ENCODE peak calls at places on chromosome 6, in seven cellular contexts. One of them, this sample, is unnamed.

GRCh38 chr6:75149253-75149652 is 56.6 kb downstream of the COL12A1 start:
- DNase-seq in AG04450: no peak
- DNase-seq in T-cell: no peak
- DNase-seq in mucosa of gallbladder: peak; percentile 13
- DNase-seq in T-helper 9 cell: no peak
- DNase-seq in stimulated activated CD4-positive, alpha-beta T cell treated with anti-CD3 and anti-CD28 coated beads, Interleukin-12 subunit alpha, Interleukin-12 subunit beta, amount 100 ng/mL, for 48 hours: no peak
- DNase-seq in cerebellar cortex: no peak
- DNase-seq in this sample: no peak

GRCh38 chr6:52362443-52363221 is 681 bp downstream of the PAQR8 start:
- DNase-seq in cerebellar cortex: peak; percentile 29
- DNase-seq in AG04450: no peak
- DNase-seq in mucosa of gallbladder: peak; percentile 16
- DNase-seq in stimulated activated CD4-positive, alpha-beta T cell treated with anti-CD3 and anti-CD28 coated beads, Interleukin-12 subunit alpha, Interleukin-12 subunit beta, amount 100 ng/mL, for 48 hours: peak; percentile 29
- DNase-seq in T-cell: peak; percentile 31
- DNase-seq in T-helper 9 cell: peak; percentile 42
- DNase-seq in this sample: peak; percentile 35

GRCh38 chr6:9405369-9405768 is 970.0 kb upstream of the SLC35B3 start:
- DNase-seq in AG04450: peak; percentile 49
- DNase-seq in cerebellar cortex: no peak
- DNase-seq in mucosa of gallbladder: peak; percentile 19
- DNase-seq in stimulated activated CD4-positive, alpha-beta T cell treated with anti-CD3 and anti-CD28 coated beads, Interleukin-12 subunit alpha, Interleukin-12 subunit beta, amount 100 ng/mL, for 48 hours: no peak
- DNase-seq in T-cell: no peak
- DNase-seq in T-helper 9 cell: no peak
- DNase-seq in this sample: no peak

GRCh38 chr6:38570750-38571149 is 69.0 kb downstream of the BTBD9 start:
- DNase-seq in AG04450: no peak
- DNase-seq in T-helper 9 cell: no peak
- DNase-seq in stimulated activated CD4-positive, alpha-beta T cell treated with anti-CD3 and anti-CD28 coated beads, Interleukin-12 subunit alpha, Interleukin-12 subunit beta, amount 100 ng/mL, for 48 hours: no peak
- DNase-seq in cerebellar cortex: peak; percentile 38
- DNase-seq in T-cell: no peak
- DNase-seq in mucosa of gallbladder: no peak
- DNase-seq in this sample: no peak

GRCh38 chr6:10662207-10662606 is 32.2 kb downstream of the C6orf52 start:
- DNase-seq in mucosa of gallbladder: no peak
- DNase-seq in stimulated activated CD4-positive, alpha-beta T cell treated with anti-CD3 and anti-CD28 coated beads, Interleukin-12 subunit alpha, Interleukin-12 subunit beta, amount 100 ng/mL, for 48 hours: no peak
- DNase-seq in AG04450: no peak
- DNase-seq in T-cell: no peak
- DNase-seq in cerebellar cortex: no peak
- DNase-seq in T-helper 9 cell: no peak
- DNase-seq in this sample: no peak

GRCh38 chr6:14612016-14612415 is 494.4 kb downstream of the CD83 start:
- DNase-seq in mucosa of gallbladder: no peak
- DNase-seq in T-helper 9 cell: no peak
- DNase-seq in stimulated activated CD4-positive, alpha-beta T cell treated with anti-CD3 and anti-CD28 coated beads, Interleukin-12 subunit alpha, Interleukin-12 subunit beta, amount 100 ng/mL, for 48 hours: no peak
- DNase-seq in cerebellar cortex: no peak
- DNase-seq in T-cell: no peak
- DNase-seq in AG04450: peak; percentile 15
- DNase-seq in this sample: no peak

GRCh38 chr6:167781066-167781767 is 45.5 kb upstream of the AFDN start:
- DNase-seq in AG04450: no peak
- DNase-seq in T-cell: no peak
- DNase-seq in mucosa of gallbladder: no peak
- DNase-seq in T-helper 9 cell: no peak
- DNase-seq in stimulated activated CD4-positive, alpha-beta T cell treated with anti-CD3 and anti-CD28 coated beads, Interleukin-12 subunit alpha, Interleukin-12 subunit beta, amount 100 ng/mL, for 48 hours: no peak
- DNase-seq in cerebellar cortex: no peak
- DNase-seq in this sample: no peak

GRCh38 chr6:108989700-108990099 is 104.9 kb downstream of the SESN1 start:
- DNase-seq in T-cell: no peak
- DNase-seq in AG04450: no peak
- DNase-seq in T-helper 9 cell: no peak
- DNase-seq in cerebellar cortex: no peak
- DNase-seq in mucosa of gallbladder: peak; percentile 69
- DNase-seq in stimulated activated CD4-positive, alpha-beta T cell treated with anti-CD3 and anti-CD28 coated beads, Interleukin-12 subunit alpha, Interleukin-12 subunit beta, amount 100 ng/mL, for 48 hours: no peak
- DNase-seq in this sample: no peak

GRCh38 chr6:13488015-13488895 is 855 bp upstream of the GFOD1 start:
- DNase-seq in cerebellar cortex: no peak
- DNase-seq in stimulated activated CD4-positive, alpha-beta T cell treated with anti-CD3 and anti-CD28 coated beads, Interleukin-12 subunit alpha, Interleukin-12 subunit beta, amount 100 ng/mL, for 48 hours: no peak
- DNase-seq in T-cell: peak; percentile 8
- DNase-seq in mucosa of gallbladder: peak; percentile 35
- DNase-seq in T-helper 9 cell: no peak
- DNase-seq in AG04450: no peak
- DNase-seq in this sample: no peak

This sample was measured in HL-60.